ENCODE peak calls at places on chromosomes 11 and 22, in ten cellular contexts. One of them, this sample, is unnamed.
A peak's percentile ranks its signal among the peaks of the same experiment; 100 is the strongest.

GRCh38 chr22:25448435-25449051 is 115.9 kb upstream of the GRK3 start:
- DNase-seq in tibial nerve: no peak
- DNase-seq in colonic mucosa: peak; percentile 20
- DNase-seq in IMR-90: peak; percentile 47
- DNase-seq in stomach: no peak
- DNase-seq in AG04450: no peak
- DNase-seq in ovary: no peak
- DNase-seq in upper lobe of right lung: no peak
- DNase-seq in left lung: no peak
- DNase-seq in PC-9: no peak
- DNase-seq in this sample: peak; percentile 28

GRCh38 chr22:44229331-44229730 is 48.6 kb downstream of the PARVG start:
- DNase-seq in left lung: no peak
- DNase-seq in upper lobe of right lung: no peak
- DNase-seq in colonic mucosa: no peak
- DNase-seq in PC-9: no peak
- DNase-seq in IMR-90: no peak
- DNase-seq in stomach: no peak
- DNase-seq in tibial nerve: no peak
- DNase-seq in ovary: no peak
- DNase-seq in AG04450: no peak
- DNase-seq in this sample: no peak

GRCh38 chr11:2473361-2474058 is 28.7 kb downstream of the KCNQ1 start:
- DNase-seq in stomach: peak; percentile 50
- DNase-seq in ovary: no peak
- DNase-seq in colonic mucosa: no peak
- DNase-seq in left lung: no peak
- DNase-seq in AG04450: no peak
- DNase-seq in PC-9: no peak
- DNase-seq in IMR-90: no peak
- DNase-seq in tibial nerve: no peak
- DNase-seq in upper lobe of right lung: peak; percentile 55
- DNase-seq in this sample: no peak

GRCh38 chr22:45120931-45121330 is 42.8 kb upstream of the NUP50 start:
- DNase-seq in upper lobe of right lung: no peak
- DNase-seq in colonic mucosa: no peak
- DNase-seq in AG04450: no peak
- DNase-seq in tibial nerve: no peak
- DNase-seq in IMR-90: peak; percentile 54
- DNase-seq in left lung: no peak
- DNase-seq in ovary: no peak
- DNase-seq in stomach: no peak
- DNase-seq in PC-9: no peak
- DNase-seq in this sample: no peak

GRCh38 chr11:78822931-78823423 is 248.3 kb upstream of the NARS2 start:
- DNase-seq in IMR-90: no peak
- DNase-seq in stomach: no peak
- DNase-seq in PC-9: no peak
- DNase-seq in AG04450: no peak
- DNase-seq in upper lobe of right lung: peak; percentile 88
- DNase-seq in tibial nerve: no peak
- DNase-seq in ovary: no peak
- DNase-seq in colonic mucosa: no peak
- DNase-seq in left lung: peak; percentile 66
- DNase-seq in this sample: no peak

GRCh38 chr11:16779436-16779835 is 41.0 kb downstream of the C11orf58 start:
- DNase-seq in ovary: no peak
- DNase-seq in colonic mucosa: peak; percentile 72
- DNase-seq in tibial nerve: no peak
- DNase-seq in AG04450: no peak
- DNase-seq in stomach: peak; percentile 32
- DNase-seq in PC-9: no peak
- DNase-seq in IMR-90: no peak
- DNase-seq in left lung: peak; percentile 69
- DNase-seq in upper lobe of right lung: peak; percentile 69
- DNase-seq in this sample: no peak

GRCh38 chr11:103491777-103492176 is 382.6 kb downstream of the DYNC2H1 start:
- DNase-seq in IMR-90: no peak
- DNase-seq in ovary: no peak
- DNase-seq in PC-9: no peak
- DNase-seq in stomach: no peak
- DNase-seq in tibial nerve: no peak
- DNase-seq in colonic mucosa: no peak
- DNase-seq in left lung: no peak
- DNase-seq in upper lobe of right lung: no peak
- DNase-seq in AG04450: no peak
- DNase-seq in this sample: no peak

GRCh38 chr22:32501797-32502290 is 27.2 kb downstream of the FBXO7 start:
- DNase-seq in colonic mucosa: no peak
- DNase-seq in upper lobe of right lung: no peak
- DNase-seq in PC-9: no peak
- DNase-seq in IMR-90: peak; percentile 3
- DNase-seq in tibial nerve: no peak
- DNase-seq in stomach: no peak
- DNase-seq in left lung: no peak
- DNase-seq in AG04450: no peak
- DNase-seq in ovary: no peak
- DNase-seq in this sample: no peak

GRCh38 chr22:48858121-48858520 is 969.6 kb downstream of the BRD1 start:
- DNase-seq in tibial nerve: no peak
- DNase-seq in left lung: no peak
- DNase-seq in IMR-90: no peak
- DNase-seq in stomach: no peak
- DNase-seq in PC-9: no peak
- DNase-seq in AG04450: no peak
- DNase-seq in ovary: no peak
- DNase-seq in upper lobe of right lung: peak; percentile 34
- DNase-seq in colonic mucosa: no peak
- DNase-seq in this sample: no peak

GRCh38 chr22:48858856-48859255 is 968.8 kb downstream of the BRD1 start:
- DNase-seq in left lung: no peak
- DNase-seq in upper lobe of right lung: no peak
- DNase-seq in colonic mucosa: no peak
- DNase-seq in ovary: no peak
- DNase-seq in IMR-90: no peak
- DNase-seq in stomach: no peak
- DNase-seq in AG04450: no peak
- DNase-seq in tibial nerve: no peak
- DNase-seq in PC-9: no peak
- DNase-seq in this sample: no peak

GRCh38 chr22:48857202-48857805 is 970.4 kb downstream of the BRD1 start:
- DNase-seq in tibial nerve: no peak
- DNase-seq in PC-9: no peak
- DNase-seq in IMR-90: no peak
- DNase-seq in stomach: no peak
- DNase-seq in upper lobe of right lung: peak; percentile 40
- DNase-seq in AG04450: no peak
- DNase-seq in ovary: no peak
- DNase-seq in left lung: no peak
- DNase-seq in colonic mucosa: no peak
- DNase-seq in this sample: no peak

GRCh38 chr22:48863965-48864538 is 963.6 kb downstream of the BRD1 start:
- DNase-seq in ovary: no peak
- DNase-seq in tibial nerve: no peak
- DNase-seq in colonic mucosa: no peak
- DNase-seq in PC-9: no peak
- DNase-seq in left lung: no peak
- DNase-seq in IMR-90: no peak
- DNase-seq in AG04450: no peak
- DNase-seq in stomach: no peak
- DNase-seq in upper lobe of right lung: no peak
- DNase-seq in this sample: no peak

DNA sequence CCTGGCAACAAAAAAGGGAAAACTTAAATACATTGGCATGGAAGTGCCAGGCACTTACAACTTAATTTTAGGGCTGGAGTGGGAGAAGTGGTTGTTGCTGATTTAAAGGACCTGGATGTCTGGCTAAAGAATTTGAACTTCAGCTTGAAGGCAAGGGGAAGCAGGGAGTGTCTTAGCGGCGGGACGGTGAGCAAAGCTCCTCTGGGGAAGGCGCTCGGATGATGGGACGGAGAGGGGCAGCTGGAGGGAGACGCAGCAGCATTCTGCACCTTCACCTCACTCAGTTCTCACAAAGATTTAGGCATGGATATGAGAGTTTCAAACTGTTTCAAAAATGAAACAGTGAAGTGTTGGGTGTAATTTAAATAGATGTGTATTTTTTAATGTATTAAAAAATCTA is 967.1 kb downstream of the BRD1 start:
- DNase-seq in AG04450: no peak
- DNase-seq in ovary: no peak
- DNase-seq in colonic mucosa: no peak
- DNase-seq in tibial nerve: no peak
- DNase-seq in PC-9: no peak
- DNase-seq in upper lobe of right lung: no peak
- DNase-seq in stomach: no peak
- DNase-seq in left lung: no peak
- DNase-seq in IMR-90: no peak
- DNase-seq in this sample: no peak
- H3K9me3 ChIP-seq in AG04450: peaks cover 66% of the 10 kb centered on the region
- H3K9me3 ChIP-seq in ovary: no peaks in the 10 kb centered on the region
- H3K9me3 ChIP-seq in colonic mucosa: no peaks in the 10 kb centered on the region
- H3K9me3 ChIP-seq in tibial nerve: no peaks in the 10 kb centered on the region
- H3K9me3 ChIP-seq in PC-9: no peaks in the 10 kb centered on the region
- H3K9me3 ChIP-seq in upper lobe of right lung: no peaks in the 10 kb centered on the region
- H3K9me3 ChIP-seq in stomach: no peaks in the 10 kb centered on the region
- H3K9me3 ChIP-seq in left lung: no peaks in the 10 kb centered on the region
- H3K9me3 ChIP-seq in IMR-90: peaks cover 50% of the 10 kb centered on the region
- H3K9me3 ChIP-seq in this sample: peaks cover 2% of the 10 kb centered on the region

GRCh38 chr11:65316979-65317786 is 2.5 kb downstream of the CDC42EP2 start:
- DNase-seq in upper lobe of right lung: peak; percentile 70
- DNase-seq in tibial nerve: peak; percentile 54
- DNase-seq in IMR-90: peak; percentile 84
- DNase-seq in left lung: no peak
- DNase-seq in colonic mucosa: peak; percentile 92
- DNase-seq in ovary: peak; percentile 78
- DNase-seq in PC-9: peak; percentile 86
- DNase-seq in AG04450: no peak
- DNase-seq in stomach: peak; percentile 74
- DNase-seq in this sample: no peak

GRCh38 chr11:65314501-65315203 is at the start of gene CDC42EP2:
- DNase-seq in stomach: peak; percentile 91
- DNase-seq in ovary: peak; percentile 89
- DNase-seq in tibial nerve: peak; percentile 80
- DNase-seq in IMR-90: peak; percentile 80
- DNase-seq in left lung: peak; percentile 89
- DNase-seq in colonic mucosa: peak; percentile 92
- DNase-seq in AG04450: no peak
- DNase-seq in upper lobe of right lung: peak; percentile 95
- DNase-seq in PC-9: peak; percentile 94
- DNase-seq in this sample: peak; percentile 82

GRCh38 chr11:65315204-65315865 is 669 bp downstream of the CDC42EP2 start:
- DNase-seq in PC-9: peak; percentile 89
- DNase-seq in stomach: peak; percentile 77
- DNase-seq in tibial nerve: peak; percentile 72
- DNase-seq in ovary: peak; percentile 86
- DNase-seq in AG04450: no peak
- DNase-seq in upper lobe of right lung: peak; percentile 91
- DNase-seq in IMR-90: peak; percentile 68
- DNase-seq in left lung: peak; percentile 78
- DNase-seq in colonic mucosa: peak; percentile 90
- DNase-seq in this sample: peak; percentile 89

GRCh38 chr11:65316311-65316978 is 1.8 kb downstream of the CDC42EP2 start:
- DNase-seq in IMR-90: peak; percentile 97
- DNase-seq in PC-9: peak; percentile 21
- DNase-seq in colonic mucosa: peak; percentile 52
- DNase-seq in tibial nerve: peak; percentile 53
- DNase-seq in left lung: no peak
- DNase-seq in upper lobe of right lung: no peak
- DNase-seq in AG04450: peak; percentile 91
- DNase-seq in stomach: no peak
- DNase-seq in ovary: peak; percentile 66
- DNase-seq in this sample: no peak

DNA sequence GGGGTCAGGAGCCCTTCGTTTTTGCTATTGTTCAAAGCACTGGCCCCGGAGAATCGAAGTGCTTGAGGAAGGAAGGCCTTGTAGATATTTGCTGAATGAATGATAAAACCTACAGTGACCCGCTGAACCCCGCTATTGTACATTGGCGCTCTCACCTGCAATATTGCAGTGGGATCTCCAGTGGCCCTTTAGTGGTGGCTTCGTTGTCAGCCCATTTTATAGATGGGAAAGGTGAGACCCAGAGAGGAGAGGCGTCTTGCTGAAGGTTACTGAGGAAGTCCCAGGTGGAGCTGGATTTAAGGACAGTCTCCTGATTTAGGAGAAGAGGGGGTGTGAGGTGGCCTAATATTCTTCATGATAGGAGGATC is 1.2 kb downstream of the CDC42EP2 start:
- DNase-seq in IMR-90: no peak
- DNase-seq in upper lobe of right lung: no peak
- DNase-seq in tibial nerve: no peak
- DNase-seq in ovary: no peak
- DNase-seq in colonic mucosa: no peak
- DNase-seq in stomach: no peak
- DNase-seq in PC-9: no peak
- DNase-seq in AG04450: no peak
- DNase-seq in left lung: no peak
- DNase-seq in this sample: no peak
- TF ChIP-seq CTCF in IMR-90: no peak
- TF ChIP-seq CTCF in upper lobe of right lung: peak; percentile 18
- TF ChIP-seq CTCF in tibial nerve: no peak
- TF ChIP-seq CTCF in ovary: peak; percentile 48
- TF ChIP-seq CTCF in colonic mucosa: no peak
- TF ChIP-seq CTCF in stomach: no peak
- TF ChIP-seq CTCF in PC-9: peak; percentile 53
- TF ChIP-seq CTCF in AG04450: no peak
- TF ChIP-seq CTCF in left lung: no peak
- TF ChIP-seq CTCF in this sample: no peak

GRCh38 chr22:40196628-40197027 is 18.9 kb downstream of the TNRC6B start:
- DNase-seq in stomach: no peak
- DNase-seq in upper lobe of right lung: no peak
- DNase-seq in left lung: no peak
- DNase-seq in AG04450: peak; percentile 86
- DNase-seq in colonic mucosa: no peak
- DNase-seq in ovary: peak; percentile 55
- DNase-seq in IMR-90: peak; percentile 97
- DNase-seq in tibial nerve: no peak
- DNase-seq in PC-9: peak; percentile 16
- DNase-seq in this sample: peak; percentile 62
- H3K4me3 ChIP-seq in stomach: no peak overlapping the region
- H3K4me3 ChIP-seq in upper lobe of right lung: no peak overlapping the region
- H3K4me3 ChIP-seq in left lung: no peak overlapping the region
- H3K4me3 ChIP-seq in AG04450: no peak overlapping the region
- H3K4me3 ChIP-seq in colonic mucosa: no peak overlapping the region
- H3K4me3 ChIP-seq in ovary: no peak overlapping the region
- H3K4me3 ChIP-seq in IMR-90: no peak overlapping the region
- H3K4me3 ChIP-seq in tibial nerve: no peak overlapping the region
- H3K4me3 ChIP-seq in PC-9: no peak overlapping the region
- H3K4me3 ChIP-seq in this sample: no peak overlapping the region

GRCh38 chr11:1412377-1413095 is 22.8 kb downstream of the BRSK2 start:
- DNase-seq in tibial nerve: no peak
- DNase-seq in stomach: no peak
- DNase-seq in IMR-90: no peak
- DNase-seq in upper lobe of right lung: no peak
- DNase-seq in colonic mucosa: no peak
- DNase-seq in ovary: no peak
- DNase-seq in left lung: no peak
- DNase-seq in AG04450: no peak
- DNase-seq in PC-9: no peak
- DNase-seq in this sample: no peak

GRCh38 chr11:1414650-1415049 is 24.9 kb downstream of the BRSK2 start:
- DNase-seq in tibial nerve: no peak
- DNase-seq in PC-9: no peak
- DNase-seq in left lung: no peak
- DNase-seq in ovary: no peak
- DNase-seq in stomach: no peak
- DNase-seq in IMR-90: no peak
- DNase-seq in AG04450: no peak
- DNase-seq in upper lobe of right lung: no peak
- DNase-seq in colonic mucosa: no peak
- DNase-seq in this sample: no peak

GRCh38 chr11:1419811-1420210 is 30.1 kb downstream of the BRSK2 start:
- DNase-seq in PC-9: no peak
- DNase-seq in IMR-90: no peak
- DNase-seq in stomach: no peak
- DNase-seq in left lung: no peak
- DNase-seq in tibial nerve: no peak
- DNase-seq in colonic mucosa: no peak
- DNase-seq in AG04450: no peak
- DNase-seq in ovary: no peak
- DNase-seq in upper lobe of right lung: no peak
- DNase-seq in this sample: no peak

GRCh38 chr11:1411301-1411700 is 21.6 kb downstream of the BRSK2 start:
- DNase-seq in AG04450: no peak
- DNase-seq in upper lobe of right lung: no peak
- DNase-seq in IMR-90: no peak
- DNase-seq in left lung: no peak
- DNase-seq in PC-9: no peak
- DNase-seq in stomach: no peak
- DNase-seq in tibial nerve: no peak
- DNase-seq in ovary: no peak
- DNase-seq in colonic mucosa: no peak
- DNase-seq in this sample: no peak

GRCh38 chr11:1415631-1416030 is 25.9 kb downstream of the BRSK2 start:
- DNase-seq in PC-9: no peak
- DNase-seq in tibial nerve: no peak
- DNase-seq in stomach: no peak
- DNase-seq in IMR-90: no peak
- DNase-seq in AG04450: no peak
- DNase-seq in ovary: no peak
- DNase-seq in left lung: no peak
- DNase-seq in upper lobe of right lung: no peak
- DNase-seq in colonic mucosa: no peak
- DNase-seq in this sample: no peak
- H3K9me3 ChIP-seq in PC-9: no peaks in the 10 kb centered on the region
- H3K9me3 ChIP-seq in tibial nerve: peaks cover 51% of the 10 kb centered on the region
- H3K9me3 ChIP-seq in stomach: peaks cover 13% of the 10 kb centered on the region
- H3K9me3 ChIP-seq in IMR-90: peaks cover 31% of the 10 kb centered on the region
- H3K9me3 ChIP-seq in AG04450: peaks cover 85% of the 10 kb centered on the region
- H3K9me3 ChIP-seq in ovary: no peaks in the 10 kb centered on the region
- H3K9me3 ChIP-seq in left lung: peaks cover 46% of the 10 kb centered on the region
- H3K9me3 ChIP-seq in upper lobe of right lung: peaks cover 13% of the 10 kb centered on the region
- H3K9me3 ChIP-seq in colonic mucosa: no peaks in the 10 kb centered on the region
- H3K9me3 ChIP-seq in this sample: no peaks in the 10 kb centered on the region